ENCODE peak calls at places on chromosomes 3 and 15, in five cellular contexts. G is HCT116; H is A549; T is CD4-positive, alpha-beta memory T cell; L is CD8-positive, alpha-beta memory T cell. F is an unnamed sample.

GRCh38 chr3:178419078-178419477 is 117.2 kb upstream of the KCNMB2 start:
- DNase-seq in T (no peak), H (peak; percentile 27), L (no peak), G (no peak), F (peak; percentile 29)

GRCh38 chr15:68217341-68217740 is 12.2 kb downstream of the CLN6 start:
- DNase-seq in T (no peak), G (no peak), H (no peak), L (no peak), F (no peak)

GRCh38 chr3:62833538-62833937 is 41.7 kb downstream of the CADPS start:
- DNase-seq in T (no peak), H (peak; percentile 1), L (no peak), G (no peak), F (peak; percentile 14)

GRCh38 chr3:127089487-127090145 is 103.3 kb upstream of the PRR23E start:
- DNase-seq in T (no peak), G (no peak), L (no peak), H (no peak), F (no peak)

GRCh38 chr3:54274607-54275006 is 152.3 kb downstream of the CACNA2D3 start:
- DNase-seq in T (no peak), L (no peak), G (no peak), H (no peak), F (no peak)

GRCh38 chr3:126376464-126376863 is 18.2 kb upstream of the CFAP100 start:
- DNase-seq in L (no peak), T (no peak), H (no peak), G (no peak), F (no peak)

GRCh38 chr3:19216669-19217337 is 68.5 kb downstream of the KCNH8 start:
- DNase-seq in H (no peak), L (no peak), T (no peak), G (no peak), F (no peak)

GRCh38 chr3:181723064-181723463 is 11.3 kb downstream of the SOX2 start:
- DNase-seq in H (no peak), L (no peak), G (no peak), T (no peak), F (no peak)

GRCh38 chr3:89375451-89375850 is 268.0 kb downstream of the EPHA3 start:
- DNase-seq in T (no peak), H (no peak), G (no peak), L (no peak), F (no peak)

GRCh38 chr3:194876403-194877165 is 190.9 kb downstream of the FAM43A start:
- DNase-seq in H (no peak), G (no peak), T (no peak), L (no peak), F (no peak)

GRCh38 chr3:134460965-134461364 is 24.8 kb downstream of the ANAPC13 start:
- DNase-seq in T (no peak), L (no peak), G (no peak), H (no peak), F (no peak)

GRCh38 chr15:71649894-71650293 is 160.5 kb upstream of the NR2E3 start:
- DNase-seq in G (no peak), L (no peak), T (no peak), H (peak; percentile 15), F (no peak)

GRCh38 chr3:49098429-49098828 is 4.6 kb upstream of the QRICH1 start:
- DNase-seq in G (no peak), H (no peak), L (no peak), T (no peak), F (no peak)

GRCh38 chr3:148190441-148190990 is 507.2 kb upstream of the AGTR1 start:
- DNase-seq in G (no peak), T (no peak), L (no peak), H (no peak), F (no peak)

GRCh38 chr3:17089314-17089700 is 204.6 kb downstream of the PLCL2 start:
- DNase-seq in L (no peak), H (no peak), T (no peak), G (no peak), F (no peak)

GRCh38 chr3:17088017-17088416 is 203.3 kb downstream of the PLCL2 start:
- DNase-seq in H (no peak), L (no peak), G (no peak), T (no peak), F (no peak)

GRCh38 chr3:17087509-17087908 is 202.8 kb downstream of the PLCL2 start:
- DNase-seq in T (peak; percentile 8), L (peak; percentile 21), H (no peak), G (no peak), F (no peak)

GRCh38 chr3:17090271-17090992 is 205.7 kb downstream of the PLCL2 start:
- DNase-seq in H (no peak), T (no peak), G (no peak), L (no peak), F (no peak)

DNA sequence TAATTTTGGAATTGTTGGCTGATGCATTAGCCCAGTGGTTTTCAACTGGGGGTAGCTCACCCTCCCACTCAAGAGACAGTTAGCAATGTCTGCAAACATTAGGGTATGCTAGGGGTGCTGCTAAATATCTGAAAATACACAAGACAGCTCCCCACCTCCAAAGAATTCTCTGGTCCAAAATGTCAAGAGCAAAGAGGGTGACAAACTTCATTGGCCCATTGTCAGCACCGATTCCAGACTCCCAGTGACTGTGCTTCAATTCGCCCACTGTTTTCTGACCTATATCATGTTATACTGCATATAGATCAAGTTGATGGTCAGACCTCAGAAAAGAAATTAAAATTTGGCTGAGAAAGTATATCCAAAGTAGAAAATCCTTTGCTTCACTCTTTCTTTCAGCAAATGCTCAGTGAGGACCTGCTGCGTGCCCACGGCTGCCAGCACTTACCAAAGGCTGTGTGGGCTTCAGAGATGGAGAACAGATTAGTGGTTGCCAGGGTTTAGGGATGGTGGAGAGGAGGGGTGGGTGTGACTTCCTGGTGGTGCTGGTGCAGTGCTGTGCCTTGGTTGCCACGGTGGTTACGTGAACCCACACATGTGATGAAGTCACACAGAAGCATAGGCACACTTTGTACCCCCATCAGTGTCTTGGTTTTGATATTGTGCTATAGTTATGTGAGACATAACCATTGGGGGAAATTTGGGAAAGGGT is 204.0 kb downstream of the PLCL2 start:
- DNase-seq in L (peak; percentile 26), T (peak; percentile 30), G (no peak), H (no peak), F (no peak)
- H3K27ac ChIP-seq in L (no peak overlapping the region), T (no peak overlapping the region), G (no peak overlapping the region), H (no peak overlapping the region), F (no peak overlapping the region)

DNA sequence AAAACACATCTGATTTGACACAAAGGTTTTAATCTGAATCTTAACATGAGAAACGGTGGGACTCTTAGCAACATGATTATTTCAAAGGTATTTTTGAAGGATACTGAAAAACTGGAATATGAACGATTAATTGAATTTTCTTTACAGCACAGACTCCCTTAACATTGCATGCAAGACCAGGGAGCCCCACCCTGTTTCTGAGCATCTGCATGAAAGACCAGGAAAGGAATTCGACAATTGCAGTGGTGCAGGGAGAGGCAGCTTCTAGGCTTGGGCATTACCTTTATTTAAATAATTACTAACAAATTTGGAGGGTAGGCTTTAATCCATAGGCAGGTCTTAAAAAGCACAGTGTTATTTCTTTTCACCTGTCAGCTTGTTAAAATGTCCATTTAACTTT is 240.6 kb upstream of the TOPAZ1 start:
- DNase-seq in L (no peak), T (no peak), H (no peak), G (no peak), F (no peak)
- H3K4me3 ChIP-seq in L (no peak overlapping the region), T (no peak overlapping the region), H (peak overlapping the region; percentile 83), G (no peak overlapping the region), F (no peak overlapping the region)

DNA sequence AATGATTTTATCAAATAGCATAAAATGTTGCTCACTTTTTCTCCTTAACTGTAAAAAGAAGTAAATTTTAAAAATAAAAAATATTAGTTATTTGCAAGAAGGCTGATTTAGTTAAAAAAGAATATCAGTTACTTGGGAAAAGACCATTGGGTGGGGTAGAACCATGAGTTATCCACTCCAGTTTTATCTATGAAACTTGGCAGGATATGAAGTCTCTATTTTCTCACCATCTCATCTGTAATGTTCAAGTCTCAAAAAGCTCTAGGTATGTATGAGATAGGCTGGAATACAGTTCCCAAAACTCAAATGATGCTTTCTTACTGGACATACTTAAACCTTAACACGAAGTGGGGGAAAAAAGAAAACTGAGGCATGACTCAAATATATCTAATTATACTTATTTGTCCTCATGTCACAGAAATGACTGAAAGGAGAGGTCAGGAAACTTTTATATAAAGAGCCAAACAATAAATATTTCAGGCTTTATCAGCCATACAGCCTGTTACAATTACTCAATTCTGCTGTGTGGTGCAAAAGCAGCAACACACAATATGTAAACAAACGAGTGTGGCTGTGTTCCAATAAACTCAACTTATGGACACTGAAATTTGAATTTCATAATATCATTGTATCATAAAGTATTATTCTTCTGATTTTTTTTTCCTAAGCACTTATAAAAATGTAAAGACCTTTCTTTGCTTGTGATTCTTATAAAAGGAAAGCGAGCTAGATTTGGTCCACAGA is 131.8 kb downstream of the TBL1XR1 start:
- DNase-seq in G (no peak), T (no peak), L (no peak), H (no peak), F (no peak)
- H3K27ac ChIP-seq in G (no peak overlapping the region), T (no peak overlapping the region), L (no peak overlapping the region), H (no peak overlapping the region), F (no peak overlapping the region)

GRCh38 chr3:46564190-46565112 is 1.7 kb downstream of the LRRC2 start:
- DNase-seq in T (no peak), L (no peak), H (no peak), G (no peak), F (no peak)

GRCh38 chr3:46565607-46566039 is 479 bp downstream of the LRRC2 start:
- DNase-seq in T (no peak), H (no peak), G (no peak), L (no peak), F (peak; percentile 31)

GRCh38 chr3:46566040-46566631 is at the start of gene LRRC2:
- DNase-seq in L (peak; percentile 12), T (peak; percentile 18), G (no peak), H (no peak), F (peak; percentile 68)

GRCh38 chr3:46561951-46562350 is 4.2 kb downstream of the LRRC2 start:
- DNase-seq in L (no peak), H (no peak), T (no peak), G (no peak), F (no peak)

DNA sequence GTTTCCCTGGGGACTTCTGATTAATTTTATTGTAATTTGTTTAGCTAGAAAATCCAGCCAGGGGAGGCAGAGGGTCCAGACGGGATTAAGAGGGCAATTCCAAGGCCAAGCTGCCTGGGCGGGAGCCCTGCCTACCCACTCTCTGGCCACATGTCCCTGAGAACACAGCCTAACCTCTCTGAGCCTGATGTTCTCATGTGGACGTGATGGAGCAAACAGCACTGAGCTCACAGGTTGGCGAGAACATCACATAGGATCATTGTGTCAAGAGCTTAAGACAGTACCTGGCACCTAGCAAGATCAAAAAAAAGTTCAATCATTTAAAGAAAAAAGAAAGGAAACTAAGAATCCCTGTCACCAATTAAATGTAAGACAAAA is 1.0 kb downstream of the LRRC2 start:
- DNase-seq in L (no peak), G (no peak), T (no peak), H (no peak), F (no peak)
- H3K4me3 ChIP-seq in L (no peak overlapping the region), G (no peak overlapping the region), T (no peak overlapping the region), H (no peak overlapping the region), F (no peak overlapping the region)

GRCh38 chr3:179962617-179963387 is 73.9 kb downstream of the PEX5L start:
- DNase-seq in H (no peak), T (no peak), L (no peak), G (no peak), F (no peak)
- H3K27ac ChIP-seq in H (no peak overlapping the region), T (no peak overlapping the region), L (no peak overlapping the region), G (no peak overlapping the region), F (no peak overlapping the region)

GRCh38 chr3:10504161-10505049 is 981 bp downstream of the ATP2B2 start:
- DNase-seq in G (no peak), H (no peak), T (no peak), L (no peak), F (no peak)
- H3K4me3 ChIP-seq in G (no peak overlapping the region), H (no peak overlapping the region), T (no peak overlapping the region), L (no peak overlapping the region), F (no peak overlapping the region)

GRCh38 chr3:108602249-108602934 is 12.9 kb downstream of the DZIP3 start:
- DNase-seq in G (no peak), T (peak; percentile 38), H (no peak), L (peak; percentile 51), F (peak; percentile 21)
- H3K27ac ChIP-seq in G (no peak overlapping the region), T (peak overlapping the region; percentile 56), H (no peak overlapping the region), L (peak overlapping the region; percentile 34), F (no peak overlapping the region)

F was measured in hepatocyte.